ENCODE peak calls at places on chromosomes 4 and X, in four cellular contexts. C is HFF-Myc, F is A549, S is esophagus squamous epithelium. A is an unnamed sample.

GRCh38 chr4:142567199-142567598 is 278.9 kb downstream of the INPP4B start:
- DNase-seq in C (no peak), F (peak), S (no peak), A (no peak)

GRCh38 chrX:119503484-119503861 is 35.2 kb downstream of the SLC25A5 start:
- DNase-seq in C (no peak), F (peak), S (no peak), A (no peak)

GRCh38 chrX:115449742-115450141 is 111.2 kb upstream of the PLS3 start:
- DNase-seq in C (no peak), F (no peak), S (no peak), A (no peak)

GRCh38 chrX:2237976-2238375 is 262.8 kb downstream of the DHRSX start:
- DNase-seq in C (no peak), F (no peak), S (no peak), A (no peak)

GRCh38 chrX:41591906-41592305 is 96.9 kb upstream of the GPR34 start:
- DNase-seq in C (no peak), F (no peak), S (no peak), A (no peak)

GRCh38 chr4:52052475-52052780 is 1.3 kb downstream of the SPATA18 start:
- DNase-seq in C (no peak), F (no peak), S (no peak), A (no peak)

GRCh38 chr4:107036602-107037151 is 564 bp upstream of the DKK2 start:
- DNase-seq in C (no peak), F (no peak), S (no peak), A (no peak)

GRCh38 chr4:25449270-25449669 is 72.2 kb downstream of the ANAPC4 start:
- DNase-seq in C (no peak), F (no peak), S (no peak), A (no peak)

GRCh38 chr4:159296061-159296460 is 193.2 kb downstream of the RAPGEF2 start:
- DNase-seq in C (no peak), F (no peak), S (no peak), A (no peak)

GRCh38 chr4:76488905-76489798 is 54.1 kb downstream of the SHROOM3 start:
- DNase-seq in C (no peak), F (no peak), S (no peak), A (no peak)

GRCh38 chr4:113383111-113383785 is 333.8 kb downstream of the ANK2 start:
- DNase-seq in C (peak), F (no peak), S (no peak), A (no peak)

GRCh38 chrX:2425281-2426071 is 75.3 kb downstream of the DHRSX start:
- DNase-seq in C (no peak), F (no peak), S (no peak), A (peak)

GRCh38 chr4:157170321-157170720 is 50.2 kb upstream of the GRIA2 start:
- DNase-seq in C (no peak), F (no peak), S (no peak), A (no peak)

GRCh38 chr4:1191621-1192020 is 19.2 kb upstream of the SPON2 start:
- DNase-seq in C (no peak), F (no peak), S (no peak), A (peak)

GRCh38 chr4:152640058-152640921 is 39.5 kb downstream of the TMEM154 start:
- DNase-seq in C (no peak), F (peak), S (no peak), A (no peak)

GRCh38 chr4:162011039-162011438 is 152.8 kb downstream of the FSTL5 start:
- DNase-seq in C (no peak), F (no peak), S (no peak), A (no peak)

GRCh38 chr4:87093443-87094123 is 126.8 kb downstream of the KLHL8 start:
- DNase-seq in C (no peak), F (peak), S (no peak), A (no peak)

GRCh38 chr4:76380561-76380960 is 40.4 kb downstream of the CCDC158 start:
- DNase-seq in C (no peak), F (no peak), S (no peak), A (no peak)

GRCh38 chrX:153708415-153708814 is 15.8 kb downstream of the BCAP31 start:
- DNase-seq in C (peak), F (peak), S (no peak), A (no peak)

GRCh38 chr4:180617203-180617602 is 1626.0 kb upstream of the TENM3 start:
- DNase-seq in C (no peak), F (no peak), S (no peak), A (no peak)

GRCh38 chr4:1093391-1094335 is 19.7 kb downstream of the RNF212 start:
- DNase-seq in C (no peak), F (no peak), S (no peak), A (no peak)

GRCh38 chr4:106365613-106366012 is 3.0 kb downstream of the GIMD1 start:
- DNase-seq in C (peak), F (peak), S (no peak), A (no peak)

GRCh38 chr4:165464813-165465381 is 86.1 kb downstream of the CPE start:
- DNase-seq in C (peak), F (peak), S (no peak), A (no peak)

GRCh38 chrX:119622356-119623232 is 16.4 kb upstream of the NKRF start:
- DNase-seq in C (no peak), F (no peak), S (no peak), A (no peak)

GRCh38 chrX:11792461-11793421 is 34.7 kb downstream of the MSL3 start:
- DNase-seq in C (no peak), F (no peak), S (no peak), A (no peak)

GRCh38 chrX:153794897-153795816 is 689 bp downstream of the SSR4 start:
- DNase-seq in C (no peak), F (no peak), S (no peak), A (no peak)

GRCh38 chr4:152063301-152064235 is 302.8 kb upstream of the GATB start:
- DNase-seq in C (peak), F (no peak), S (no peak), A (no peak)

GRCh38 chr4:159065513-159066240 is 37.2 kb upstream of the RAPGEF2 start:
- DNase-seq in C (no peak), F (no peak), S (no peak), A (no peak)

GRCh38 chr4:95319169-95319568 is 229.6 kb downstream of the UNC5C start:
- DNase-seq in C (no peak), F (no peak), S (no peak), A (no peak)

DNA sequence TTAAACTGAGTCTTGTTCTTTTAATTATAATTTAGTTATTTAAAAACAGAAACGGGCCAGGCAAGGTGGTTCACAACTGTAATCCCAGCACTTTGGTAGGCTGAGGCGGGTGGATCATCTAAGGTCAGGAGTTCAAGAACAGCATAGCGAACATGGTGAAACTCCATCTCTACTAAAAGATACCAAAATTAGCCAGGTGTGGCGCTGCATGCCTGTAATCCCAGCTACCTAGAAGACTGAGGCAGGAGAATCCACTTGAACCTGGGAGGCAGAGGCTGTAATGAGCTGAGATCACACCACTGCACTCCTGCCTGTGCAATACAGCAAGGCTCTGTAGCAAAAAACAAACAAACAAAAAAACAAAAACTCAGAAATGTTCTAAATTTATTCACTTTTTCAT is 852.9 kb downstream of the TECRL start:
- DNase-seq in C (no peak), F (no peak), S (no peak), A (no peak)
- TF ChIP-seq CTCF in C (no peak), F (no peak), S (no peak), A (no peak)

GRCh38 chr4:126956192-126956897 is 676.4 kb upstream of the INTU start:
- DNase-seq in C (no peak), F (no peak), S (no peak), A (no peak)
- TF ChIP-seq CTCF in C (no peak), F (no peak), S (no peak), A (no peak)

GRCh38 chrX:69428216-69428615 is 75.9 kb upstream of the NALF2 start:
- DNase-seq in C (no peak), F (no peak), S (no peak), A (no peak)

GRCh38 chrX:69429339-69430014 is 74.6 kb upstream of the NALF2 start:
- DNase-seq in C (no peak), F (no peak), S (no peak), A (no peak)

GRCh38 chrX:69424910-69425309 is 79.2 kb upstream of the NALF2 start:
- DNase-seq in C (no peak), F (no peak), S (no peak), A (no peak)

DNA sequence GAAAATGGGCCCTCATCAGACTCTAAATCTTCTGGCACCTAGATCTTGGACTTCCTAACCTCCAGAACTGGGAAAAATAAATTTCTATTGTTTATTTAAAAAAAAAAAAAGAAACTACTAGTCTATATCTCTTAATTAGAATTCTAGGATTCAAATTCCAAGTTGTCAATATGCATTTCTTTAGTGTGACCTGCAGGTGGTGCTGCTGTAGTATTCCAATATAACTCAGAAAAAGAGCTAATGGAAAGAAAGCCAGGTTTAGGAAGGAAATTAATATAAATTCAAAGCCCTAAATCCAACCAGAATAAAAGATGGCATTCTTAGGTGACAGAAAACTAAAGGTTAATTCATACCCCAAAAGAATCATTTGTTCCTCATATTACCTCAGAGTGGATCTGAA is 80.0 kb upstream of the NALF2 start:
- DNase-seq in C (no peak), F (no peak), S (no peak), A (no peak)
- TF ChIP-seq CTCF in C (peak), F (peak), S (no peak), A (peak)

GRCh38 chr4:187380181-187380581 is 615.4 kb upstream of the ZFP42 start:
- DNase-seq in C (no peak), F (no peak), S (no peak), A (no peak)
- TF ChIP-seq CTCF in C (peak), F (no peak), S (peak), A (no peak)

GRCh38 chr4:169313732-169314131 is 43.0 kb upstream of the SH3RF1 start:
- DNase-seq in C (no peak), F (no peak), S (no peak), A (no peak)

GRCh38 chr4:169309326-169309967 is 38.7 kb upstream of the SH3RF1 start:
- DNase-seq in C (no peak), F (no peak), S (no peak), A (no peak)

GRCh38 chr4:169312690-169313422 is 42.1 kb upstream of the SH3RF1 start:
- DNase-seq in C (no peak), F (no peak), S (no peak), A (no peak)

GRCh38 chr4:169314906-169315305 is 44.1 kb upstream of the SH3RF1 start:
- DNase-seq in C (peak), F (peak), S (peak), A (no peak)

GRCh38 chr4:169311643-169312365 is 41.0 kb upstream of the SH3RF1 start:
- DNase-seq in C (peak), F (peak), S (no peak), A (no peak)
- TF ChIP-seq CTCF in C (peak), F (peak), S (peak), A (peak)

GRCh38 chrX:131626681-131627296 is 82.9 kb downstream of the OR13H1 start:
- DNase-seq in C (no peak), F (peak), S (no peak), A (no peak)
- TF ChIP-seq CTCF in C (no peak), F (peak), S (no peak), A (peak)